ENCODE peak calls at places on chromosomes 12 and 14, in five cellular contexts. Z is transverse colon; A is CD8-positive, alpha-beta memory T cell; Y is endodermal cell; X is tibial artery. K is an unnamed sample. For H3K36me3, the result is how much of the 10 kb centered on the place peaks cover.

GRCh38 chr12:72876092-72876491 is 603.9 kb downstream of the TRHDE start:
- DNase-seq in Z (no peak), A (no peak), Y (no peak), X (no peak), K (no peak)

GRCh38 chr14:86799244-86799647 is 1193.7 kb downstream of the GALC start:
- DNase-seq in Z (no peak), A (no peak), Y (no peak), X (no peak), K (no peak)

GRCh38 chr12:110149104-110149660 is 25.0 kb downstream of the IFT81 start:
- DNase-seq in Z (no peak), A (no peak), Y (no peak), X (no peak), K (no peak)

GRCh38 chr12:27970391-27970980 is 2.0 kb downstream of the PTHLH start:
- DNase-seq in Z (no peak), A (no peak), Y (peak), X (no peak), K (no peak)

GRCh38 chr12:96015672-96016071 is 19.5 kb upstream of the HAL start:
- DNase-seq in Z (no peak), A (no peak), Y (peak), X (no peak), K (no peak)

GRCh38 chr14:23401331-23401730 is 6.7 kb downstream of the MYH6 start:
- DNase-seq in Z (no peak), A (no peak), Y (no peak), X (no peak), K (no peak)

GRCh38 chr14:105337966-105338365 is 23.4 kb downstream of the PACS2 start:
- DNase-seq in Z (no peak), A (no peak), Y (peak), X (peak), K (no peak)

GRCh38 chr14:99806841-99807240 is 13.6 kb downstream of the EML1 start:
- DNase-seq in Z (no peak), A (no peak), Y (no peak), X (no peak), K (no peak)

GRCh38 chr12:77932216-77932615 is 101.5 kb downstream of the NAV3 start:
- DNase-seq in Z (no peak), A (no peak), Y (no peak), X (no peak), K (peak)

GRCh38 chr12:121799175-121799841 is 4.5 kb upstream of the SETD1B start:
- DNase-seq in Z (peak), A (peak), Y (peak), X (peak), K (no peak)

GRCh38 chr12:121796855-121797751 is 3.6 kb upstream of the RHOF start:
- DNase-seq in Z (peak), A (no peak), Y (peak), X (peak), K (no peak)

GRCh38 chr12:121799842-121800693 is 3.7 kb upstream of the SETD1B start:
- DNase-seq in Z (peak), A (peak), Y (peak), X (peak), K (no peak)

GRCh38 chr12:121798807-121799174 is 5.0 kb upstream of the SETD1B start:
- DNase-seq in Z (peak), A (peak), Y (no peak), X (no peak), K (no peak)

DNA sequence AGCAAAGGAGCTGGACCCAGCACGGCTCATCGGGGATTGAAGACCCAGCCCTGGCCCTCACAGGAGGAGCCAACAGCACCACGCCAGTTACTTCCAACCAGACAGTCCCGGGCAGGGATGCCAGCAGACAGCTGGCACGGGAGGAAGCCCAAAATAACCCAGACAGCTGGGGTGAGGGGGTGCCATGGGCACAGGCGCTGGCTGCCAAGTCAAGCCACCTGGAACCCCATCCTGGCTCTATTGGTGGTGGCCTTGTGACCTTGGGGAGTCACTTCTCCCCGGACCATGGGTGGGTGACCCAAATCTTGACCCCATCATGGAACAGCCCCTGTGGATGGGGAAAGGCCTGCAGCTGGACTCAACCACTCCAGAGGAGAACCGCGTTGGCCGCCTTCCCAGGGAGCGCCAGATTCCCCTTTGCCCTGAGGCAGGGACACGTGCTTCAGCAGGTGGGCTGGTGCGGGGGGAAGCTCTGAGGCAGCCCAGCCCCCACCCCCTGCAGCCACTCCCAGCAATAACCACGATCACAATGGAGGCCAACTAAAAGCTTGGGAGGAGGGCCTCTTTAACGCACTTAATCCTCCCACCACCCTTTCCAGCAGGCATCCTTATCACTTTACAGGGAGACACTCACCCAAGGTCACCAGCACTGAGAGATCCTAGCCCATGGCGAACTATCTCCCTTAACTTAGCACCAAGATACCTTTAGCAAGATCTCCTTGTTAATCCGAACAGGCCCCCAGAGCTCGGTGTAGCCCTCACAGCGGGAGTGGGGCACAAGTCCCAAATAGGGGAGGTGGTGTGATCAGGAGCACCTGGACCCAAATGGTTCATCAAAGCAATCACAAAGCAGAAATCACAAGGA is 4.7 kb upstream of the RHOF start:
- DNase-seq in Z (peak), A (no peak), Y (peak), X (peak), K (no peak)
- H3K27ac ChIP-seq in Z (peak), A (peak), Y (peak), X (peak), K (no peak)

GRCh38 chr14:45359766-45360165 is 106.8 kb upstream of the MIS18BP1 start:
- DNase-seq in Z (no peak), A (no peak), Y (no peak), X (no peak), K (no peak)
- H3K4me3 ChIP-seq in Z (no peak), A (no peak), Y (no peak), X (no peak), K (no peak)

DNA sequence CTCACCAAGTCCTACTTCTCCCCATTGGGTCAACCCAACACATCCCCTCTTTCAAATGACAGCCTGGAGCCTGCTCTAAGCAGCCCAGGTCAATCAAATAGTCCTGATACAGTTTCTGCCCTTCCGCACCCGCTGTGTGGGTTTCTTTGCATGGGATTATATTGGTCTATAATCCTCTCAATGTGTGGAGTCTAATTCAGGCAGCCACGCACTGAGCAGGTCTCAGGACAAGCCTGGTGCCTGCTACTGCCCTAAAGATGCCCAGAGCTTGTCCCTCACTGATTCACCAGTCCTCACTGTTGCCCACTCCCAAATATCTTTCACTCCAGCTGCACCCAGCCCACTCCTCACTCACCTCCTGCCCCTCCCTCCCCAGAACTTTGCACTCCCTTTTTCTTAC is 16.4 kb downstream of the ACTN1 start:
- DNase-seq in Z (no peak), A (no peak), Y (no peak), X (no peak), K (no peak)
- H3K36me3 ChIP-seq in Z (under half), A (under half), Y (half or more), X (under half), K (under half)

GRCh38 chr12:53726342-53726741 is 910 bp downstream of the CALCOCO1 start:
- DNase-seq in Z (no peak), A (no peak), Y (no peak), X (no peak), K (no peak)
- H3K27ac ChIP-seq in Z (no peak), A (no peak), Y (no peak), X (peak), K (no peak)

GRCh38 chr12:113088971-113089756 is 32.6 kb downstream of the DTX1 start:
- DNase-seq in Z (peak), A (peak), Y (no peak), X (no peak), K (no peak)
- H3K4me3 ChIP-seq in Z (no peak), A (peak), Y (no peak), X (no peak), K (no peak)

GRCh38 chr12:102106905-102107304 is 13.0 kb downstream of the NUP37 start:
- DNase-seq in Z (no peak), A (no peak), Y (no peak), X (no peak), K (no peak)
- H3K36me3 ChIP-seq in Z (under half), A (under half), Y (half or more), X (under half), K (under half)

GRCh38 chr12:52147983-52148540 is 43.8 kb downstream of the KRT80 start:
- DNase-seq in Z (no peak), A (no peak), Y (no peak), X (no peak), K (no peak)

GRCh38 chr12:52148541-52149181 is 43.2 kb downstream of the KRT80 start:
- DNase-seq in Z (peak), A (no peak), Y (peak), X (no peak), K (no peak)

GRCh38 chr12:52146822-52147366 is 44.9 kb downstream of the KRT80 start:
- DNase-seq in Z (no peak), A (no peak), Y (peak), X (no peak), K (no peak)

GRCh38 chr12:52145941-52146821 is 45.6 kb downstream of the KRT80 start:
- DNase-seq in Z (peak), A (no peak), Y (no peak), X (no peak), K (no peak)

DNA sequence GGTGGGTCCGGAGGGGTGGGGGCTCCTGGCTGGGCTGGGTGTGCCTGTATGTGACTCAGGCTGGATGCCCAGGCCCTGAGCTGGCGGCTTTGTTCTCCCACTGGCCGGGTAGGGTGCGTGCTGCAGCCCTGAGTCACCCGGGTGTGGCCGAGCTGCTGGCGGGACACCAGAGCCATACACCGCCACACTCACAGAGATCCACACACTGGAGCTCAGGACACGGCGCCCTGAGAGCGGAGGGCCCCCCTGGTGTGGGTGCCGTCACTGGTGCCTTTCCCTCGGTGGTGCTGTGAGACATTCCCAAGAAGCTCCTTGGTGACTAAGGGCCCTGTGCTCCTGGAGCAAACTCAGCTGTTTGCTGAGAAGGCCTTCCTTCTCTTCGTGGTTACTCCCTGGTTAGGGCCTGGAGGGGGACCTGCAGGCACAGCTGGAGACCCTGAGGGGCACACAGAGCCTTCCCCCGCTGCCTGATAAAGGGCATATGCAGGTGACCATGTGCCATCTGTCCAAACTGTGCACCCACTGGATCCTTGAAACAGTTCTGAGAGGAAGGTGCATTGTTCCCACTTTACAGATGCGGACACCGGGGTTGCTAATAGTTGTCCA is 44.3 kb downstream of the KRT80 start:
- DNase-seq in Z (peak), A (no peak), Y (peak), X (peak), K (no peak)
- H3K27ac ChIP-seq in Z (peak), A (no peak), Y (no peak), X (peak), K (no peak)

GRCh38 chr12:57135939-57136338 is 7.7 kb downstream of the LRP1 start:
- DNase-seq in Z (no peak), A (no peak), Y (peak), X (no peak), K (no peak)
- H3K4me3 ChIP-seq in Z (no peak), A (no peak), Y (no peak), X (peak), K (no peak)

DNA sequence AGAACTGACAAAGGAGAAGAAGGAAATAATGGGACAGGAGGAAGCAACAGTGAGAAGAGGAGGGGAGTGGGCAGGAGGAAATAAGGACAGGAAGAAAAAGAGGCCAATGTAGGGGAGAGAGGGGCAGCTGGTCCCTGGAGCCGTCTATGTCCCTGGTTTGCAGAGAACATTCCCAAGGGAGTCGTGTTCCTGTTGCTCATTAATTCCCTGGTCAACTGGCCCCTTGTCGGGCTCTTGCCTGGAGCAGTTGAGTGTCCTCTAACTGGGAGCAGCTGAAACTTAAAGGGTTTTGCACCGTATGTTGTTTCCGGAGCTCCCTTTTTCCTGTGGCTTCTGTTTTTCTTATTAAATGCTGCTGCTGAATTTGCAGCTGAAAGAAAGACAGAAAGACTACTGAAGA is 146.4 kb upstream of the RFLNA start:
- DNase-seq in Z (no peak), A (no peak), Y (no peak), X (no peak), K (no peak)
- H3K36me3 ChIP-seq in Z (under half), A (under half), Y (under half), X (under half), K (under half)

K was measured in iPS DF 6.9.